ENCODE peak calls at places on chromosomes 7 and 10, in ten cellular contexts. A is stimulated activated CD4-positive, alpha-beta T cell treated with anti-CD3 and anti-CD28 coated beads, Interleukin-2, amount 100 ng/mL, for 48 hours; K is progenitor cell of endocrine pancreas; C is HCT116; T is astrocyte of the spinal cord; U is MM.1S; Z is fibroblast of the conjunctiva; Y is fibroblast of pulmonary artery; S is bronchial epithelial cell; F is AG09309. O is an unnamed sample.

GRCh38 chr10:77311186-77311585 is 326.4 kb downstream of the KCNMA1 start:
- DNase-seq in Z (no peak), Y (no peak), A (no peak), U (no peak), C (no peak), T (no peak), K (no peak), F (no peak), S (no peak), O (no peak)

GRCh38 chr7:102473271-102473991 is 5.3 kb downstream of the POLR2J start:
- DNase-seq in Y (no peak), A (no peak), U (peak; percentile 4), K (no peak), C (no peak), T (no peak), Z (no peak), S (no peak), F (no peak), O (no peak)

GRCh38 chr10:128263891-128264688 is 137.9 kb upstream of the MKI67 start:
- DNase-seq in U (peak; percentile 72), T (peak; percentile 20), K (peak; percentile 59), S (peak; percentile 50), A (peak; percentile 52), Y (peak; percentile 65), F (peak; percentile 1), Z (peak; percentile 24), C (peak; percentile 58), O (no peak)

GRCh38 chr7:107560898-107561516 is 2.7 kb downstream of the COG5 start:
- DNase-seq in C (no peak), Z (no peak), U (no peak), S (peak; percentile 84), A (no peak), F (no peak), Y (no peak), T (no peak), K (no peak), O (no peak)

GRCh38 chr7:68235937-68236336 is 1239.3 kb downstream of the TYW1 start:
- DNase-seq in T (no peak), U (no peak), Z (no peak), A (no peak), C (no peak), K (no peak), Y (no peak), F (no peak), S (no peak), O (no peak)

GRCh38 chr7:1242601-1243289 is 10.1 kb downstream of the UNCX start:
- DNase-seq in C (no peak), S (no peak), U (no peak), F (no peak), T (no peak), K (no peak), Z (no peak), Y (no peak), A (no peak), O (no peak)

GRCh38 chr10:3805791-3806381 is 20.9 kb upstream of the KLF6 start:
- DNase-seq in F (no peak), S (peak; percentile 75), T (peak; percentile 92), K (no peak), A (no peak), Z (peak; percentile 90), Y (peak; percentile 88), U (peak; percentile 95), C (peak; percentile 51), O (no peak)

GRCh38 chr7:92448185-92448747 is 984 bp downstream of the GATAD1 start:
- DNase-seq in Y (peak; percentile 67), Z (peak; percentile 41), A (peak; percentile 39), S (peak; percentile 81), K (no peak), T (peak; percentile 63), C (peak; percentile 57), F (peak; percentile 21), U (peak; percentile 76), O (no peak)

GRCh38 chr7:99558306-99559275 is at the start of gene ZNF655:
- DNase-seq in Z (peak; percentile 67), T (peak; percentile 92), K (peak; percentile 94), Y (peak; percentile 82), F (peak; percentile 33), S (peak; percentile 48), U (peak; percentile 18), C (peak; percentile 82), A (peak; percentile 76), O (peak; percentile 71)

GRCh38 chr7:151119055-151119415 is 32.8 kb downstream of the AGAP3 start:
- DNase-seq in A (no peak), S (no peak), Y (no peak), C (no peak), F (no peak), K (no peak), T (no peak), Z (no peak), U (no peak), O (no peak)

GRCh38 chr10:124379609-124380193 is 39.0 kb downstream of the OAT start:
- DNase-seq in F (no peak), T (no peak), S (no peak), A (no peak), Y (no peak), Z (no peak), K (no peak), C (no peak), U (no peak), O (no peak)

GRCh38 chr7:22356010-22356854 is 722 bp downstream of the RAPGEF5 start:
- DNase-seq in S (peak; percentile 15), A (no peak), Y (no peak), U (peak; percentile 51), T (no peak), Z (no peak), K (no peak), C (no peak), F (no peak), O (peak; percentile 19)

GRCh38 chr7:66283003-66283920 is 78.1 kb downstream of the TPST1 start:
- DNase-seq in U (no peak), C (peak; percentile 26), Y (peak; percentile 79), K (no peak), T (peak; percentile 82), F (peak; percentile 46), Z (peak; percentile 73), S (peak; percentile 90), A (no peak), O (no peak)

GRCh38 chr7:13832346-13832745 is 157.1 kb downstream of the ETV1 start:
- DNase-seq in F (no peak), A (no peak), K (no peak), C (no peak), Z (no peak), T (no peak), Y (peak; percentile 38), U (no peak), S (peak; percentile 60), O (no peak)

GRCh38 chr10:25047902-25048301 is 31.5 kb downstream of the THNSL1 start:
- DNase-seq in F (peak; percentile 57), Y (peak; percentile 88), T (peak; percentile 73), Z (no peak), A (no peak), S (peak; percentile 89), K (no peak), C (no peak), U (no peak), O (no peak)

GRCh38 chr7:107130487-107131220 is 38.1 kb upstream of the HBP1 start:
- DNase-seq in K (no peak), F (no peak), A (no peak), Y (no peak), T (peak; percentile 12), U (no peak), S (no peak), C (no peak), Z (no peak), O (no peak)

GRCh38 chr10:52486840-52487611 is 172.9 kb downstream of the DKK1 start:
- DNase-seq in Z (peak; percentile 78), K (no peak), C (no peak), T (peak; percentile 85), U (peak; percentile 53), F (peak; percentile 89), Y (peak; percentile 80), S (peak; percentile 95), A (no peak), O (no peak)

GRCh38 chr10:89887830-89888229 is 186.4 kb downstream of the KIF20B start:
- DNase-seq in F (no peak), S (no peak), A (no peak), C (no peak), U (peak; percentile 61), K (no peak), Y (no peak), T (no peak), Z (no peak), O (no peak)

GRCh38 chr10:87635498-87636312 is 24.0 kb upstream of the PAPSS2 start:
- DNase-seq in C (peak; percentile 61), Z (peak; percentile 26), S (peak; percentile 94), A (no peak), T (peak; percentile 62), F (peak; percentile 27), Y (peak; percentile 75), K (no peak), U (peak; percentile 62), O (no peak)

GRCh38 chr10:4708123-4708759 is 117.8 kb upstream of the AKR1E2 start:
- DNase-seq in Y (no peak), C (no peak), U (no peak), A (peak; percentile 14), F (no peak), S (no peak), K (no peak), Z (no peak), T (no peak), O (no peak)

GRCh38 chr10:26571655-26572054 is 125.8 kb upstream of the PDSS1 start:
- DNase-seq in T (no peak), U (no peak), F (no peak), Z (no peak), S (peak; percentile 72), K (no peak), C (no peak), Y (no peak), A (no peak), O (no peak)

GRCh38 chr7:11709240-11709639 is 122.8 kb downstream of the THSD7A start:
- DNase-seq in Y (no peak), K (no peak), A (no peak), F (no peak), S (peak; percentile 55), Z (no peak), T (no peak), U (no peak), C (no peak), O (no peak)

GRCh38 chr7:85773116-85773783 is 586.4 kb upstream of the SEMA3D start:
- DNase-seq in U (no peak), Y (peak; percentile 74), Z (peak; percentile 80), S (peak; percentile 25), F (peak; percentile 50), A (no peak), K (no peak), T (peak; percentile 71), C (no peak), O (no peak)

GRCh38 chr10:91229683-91230082 is 9.2 kb downstream of the PCGF5 start:
- DNase-seq in F (no peak), K (no peak), T (no peak), Y (no peak), Z (no peak), U (no peak), A (no peak), C (no peak), S (no peak), O (no peak)

GRCh38 chr7:53744361-53744760 is 708.9 kb downstream of the POM121L12 start:
- DNase-seq in Z (no peak), A (no peak), T (no peak), F (no peak), S (peak; percentile 75), K (no peak), Y (no peak), C (no peak), U (no peak), O (no peak)

GRCh38 chr7:21427861-21428641 is at the start of gene SP4:
- DNase-seq in C (peak; percentile 81), K (peak; percentile 95), Y (peak; percentile 96), U (peak; percentile 93), F (peak; percentile 76), A (peak; percentile 92), S (peak; percentile 82), T (peak; percentile 96), Z (peak; percentile 91), O (peak; percentile 84)

GRCh38 chr7:137439829-137440433 is 96.4 kb upstream of the PTN start:
- DNase-seq in F (no peak), S (no peak), A (no peak), T (no peak), U (no peak), C (no peak), Z (no peak), Y (no peak), K (no peak), O (no peak)

GRCh38 chr7:54542920-54543539 is 855 bp downstream of the VSTM2A start:
- DNase-seq in K (peak; percentile 30), T (peak; percentile 50), Z (no peak), S (peak; percentile 33), C (no peak), U (peak; percentile 13), Y (peak; percentile 32), A (no peak), F (no peak), O (no peak)